ENCODE peak calls at places on chromosomes 1 and 21, in five cellular contexts. H is IMR-90, D is mesenchymal stem cell, Y is neuronal stem cell, E is H1. W is an unnamed sample.

GRCh38 chr1:113809651-113810602 is 2.3 kb downstream of the RSBN1 start:
- DNase-seq in E (no peak), H (peak), D (peak), Y (no peak), W (no peak)

GRCh38 chr1:221766210-221766609 is 24.3 kb upstream of the DUSP10 start:
- DNase-seq in D (peak), Y (no peak), H (peak), E (no peak), W (no peak)

GRCh38 chr1:240008298-240008697 is 83.4 kb upstream of the FMN2 start:
- DNase-seq in D (no peak), Y (no peak), H (no peak), E (no peak), W (no peak)

GRCh38 chr1:44835738-44836675 is 7.0 kb downstream of the PTCH2 start:
- DNase-seq in H (peak), D (peak), Y (peak), E (peak), W (peak)

GRCh38 chr1:115069186-115069585 is 20.1 kb downstream of the TSPAN2 start:
- DNase-seq in Y (no peak), D (no peak), E (no peak), H (peak), W (no peak)

GRCh38 chr21:34843562-34843961 is 174.8 kb downstream of the CLIC6 start:
- DNase-seq in H (peak), E (no peak), D (no peak), Y (no peak), W (no peak)

GRCh38 chr1:223393275-223394214 is at the start of gene CCDC185:
- DNase-seq in E (peak), H (no peak), Y (no peak), D (no peak), W (peak)

GRCh38 chr1:230145505-230145899 is 78.5 kb downstream of the GALNT2 start:
- DNase-seq in Y (no peak), E (no peak), D (no peak), H (no peak), W (no peak)

GRCh38 chr1:244705268-244706234 is 52.6 kb downstream of the DESI2 start:
- DNase-seq in D (no peak), Y (no peak), E (no peak), H (no peak), W (no peak)

GRCh38 chr1:160579216-160579701 is at the start of gene CD84:
- DNase-seq in D (no peak), E (no peak), Y (no peak), H (no peak), W (no peak)

GRCh38 chr1:180230416-180230790 is 339 bp downstream of the LHX4 start:
- DNase-seq in E (no peak), D (no peak), H (no peak), Y (no peak), W (no peak)

GRCh38 chr1:10830961-10831669 is 34.7 kb upstream of the CASZ1 start:
- DNase-seq in E (no peak), Y (no peak), D (no peak), H (no peak), W (no peak)

GRCh38 chr21:14858309-14858708 is 206.5 kb downstream of the NRIP1 start:
- DNase-seq in D (no peak), E (no peak), H (no peak), Y (no peak), W (no peak)

GRCh38 chr1:226497276-226497833 is 51.2 kb upstream of the STUM start:
- DNase-seq in Y (no peak), D (no peak), E (no peak), H (no peak), W (no peak)

GRCh38 chr1:194056169-194056568 is 869.8 kb upstream of the B3GALT2 start:
- DNase-seq in Y (no peak), E (no peak), D (no peak), H (no peak), W (no peak)

GRCh38 chr21:26954591-26955214 is 12.2 kb downstream of the ADAMTS5 start:
- DNase-seq in D (no peak), E (no peak), Y (no peak), H (no peak), W (no peak)

GRCh38 chr1:30058966-30059365 is 664.4 kb downstream of the MATN1 start:
- DNase-seq in D (peak), Y (no peak), H (peak), E (no peak), W (peak)

GRCh38 chr1:84247425-84248220 is 53.9 kb upstream of the SAMD13 start:
- DNase-seq in D (peak), E (no peak), Y (no peak), H (peak), W (peak)

GRCh38 chr1:162627662-162628296 is 4.5 kb upstream of the DDR2 start:
- DNase-seq in D (no peak), Y (no peak), H (peak), E (no peak), W (peak)

GRCh38 chr1:40704817-40705733 is 13.6 kb downstream of the NFYC start:
- DNase-seq in Y (no peak), D (no peak), H (no peak), E (no peak), W (no peak)

GRCh38 chr21:33245289-33245918 is 15.7 kb downstream of the IFNAR2 start:
- DNase-seq in H (no peak), D (no peak), Y (no peak), E (no peak), W (no peak)

GRCh38 chr21:15732290-15732995 is 2.7 kb downstream of the USP25 start:
- DNase-seq in Y (no peak), H (peak), D (peak), E (no peak), W (no peak)

GRCh38 chr1:112998592-112999235 is 42.7 kb upstream of the SLC16A1 start:
- DNase-seq in E (no peak), H (peak), D (peak), Y (no peak), W (no peak)

GRCh38 chr21:31340499-31340898 is 3.6 kb downstream of the TIAM1 start:
- DNase-seq in H (no peak), E (no peak), Y (no peak), D (no peak), W (no peak)

GRCh38 chr1:175839678-175840669 is 96.6 kb upstream of the TNR start:
- DNase-seq in Y (no peak), D (peak), E (no peak), H (no peak), W (no peak)

GRCh38 chr1:183918589-183918988 is 113.7 kb downstream of the RGL1 start:
- DNase-seq in E (no peak), D (no peak), Y (no peak), H (no peak), W (no peak)

GRCh38 chr1:31523769-31524168 is 52.5 kb upstream of the TINAGL1 start:
- DNase-seq in Y (no peak), H (no peak), E (no peak), D (peak), W (peak)

GRCh38 chr1:202586018-202586821 is 124.0 kb downstream of the SYT2 start:
- DNase-seq in H (peak), E (no peak), Y (no peak), D (peak), W (peak)

GRCh38 chr1:244214009-244214967 is 163.2 kb downstream of the ZBTB18 start:
- DNase-seq in Y (no peak), E (no peak), D (peak), H (peak), W (peak)

GRCh38 chr1:3069491-3070303 is 694 bp downstream of the PRDM16 start:
- DNase-seq in H (peak), Y (no peak), D (peak), E (peak), W (no peak)

GRCh38 chr1:67688526-67689219 is 3.7 kb downstream of the GADD45A start:
- DNase-seq in H (no peak), Y (no peak), E (no peak), D (no peak), W (no peak)

GRCh38 chr1:2981388-2981787 is 39.9 kb upstream of the ACTRT2 start:
- DNase-seq in D (no peak), H (no peak), Y (no peak), E (no peak), W (no peak)

GRCh38 chr1:111082421-111083192 is 57.3 kb downstream of the DRAM2 start:
- DNase-seq in E (no peak), H (peak), Y (no peak), D (no peak), W (no peak)

GRCh38 chr1:226076378-226076777 is 13.9 kb downstream of the H3-3A start:
- DNase-seq in Y (no peak), D (no peak), E (no peak), H (no peak), W (no peak)

GRCh38 chr1:175317309-175317708 is 124.7 kb upstream of the KIAA0040 start:
- DNase-seq in H (no peak), E (peak), D (no peak), Y (no peak), W (no peak)

GRCh38 chr1:9361630-9362256 is 69.0 kb downstream of the SPSB1 start:
- DNase-seq in D (peak), Y (no peak), H (peak), E (no peak), W (no peak)

GRCh38 chr1:23979387-23980005 is 631 bp downstream of the SRSF10 start:
- DNase-seq in Y (no peak), H (no peak), E (no peak), D (no peak), W (no peak)
- H4K91ac ChIP-seq in Y (no peak), H (peak), E (peak), D (peak), W (peak)

DNA sequence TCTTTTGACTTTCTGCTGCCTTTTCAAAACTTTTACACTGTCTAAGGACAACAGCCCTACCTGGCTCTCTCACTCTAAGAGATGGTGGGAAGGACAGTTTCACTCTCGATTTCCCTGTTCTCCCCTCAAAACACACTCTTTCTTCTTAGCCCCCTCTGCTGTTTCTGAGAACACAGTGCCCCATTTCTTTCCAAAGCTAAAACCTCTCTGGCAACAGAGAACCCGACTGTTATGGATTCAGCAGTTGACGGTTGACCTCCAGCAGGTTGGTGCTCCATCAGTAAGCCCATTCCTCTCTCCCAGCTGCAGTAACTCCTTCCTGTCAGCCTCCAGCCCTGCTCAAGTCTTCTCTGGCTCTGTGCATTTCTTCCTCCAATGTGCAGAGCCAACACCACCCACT is 88.2 kb upstream of the ABCD3 start:
- DNase-seq in H (peak), Y (no peak), E (no peak), D (peak), W (no peak)
- H3K4me3 ChIP-seq in H (no peak), Y (no peak), E (no peak), D (no peak), W (no peak)

DNA sequence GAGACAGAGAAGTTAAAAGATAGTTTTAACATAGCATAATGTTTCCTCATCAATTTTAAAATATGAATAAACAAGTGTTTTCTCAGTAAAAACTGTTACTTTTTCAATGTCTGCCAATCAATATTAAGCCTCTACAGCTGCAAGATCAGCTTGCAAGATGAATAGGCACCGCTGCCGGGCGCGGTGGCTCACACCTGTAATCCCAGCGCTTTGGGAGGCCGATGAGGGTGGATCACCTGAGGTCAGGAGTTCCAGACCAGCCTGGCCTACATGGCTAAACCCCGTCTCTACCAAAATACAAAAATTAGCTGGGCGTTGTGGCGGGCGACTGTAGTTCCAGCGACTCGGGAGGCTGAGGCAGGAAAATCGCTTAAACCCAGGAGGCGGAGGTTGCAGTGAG is 54.8 kb upstream of the SH3GLB1 start:
- DNase-seq in Y (no peak), H (no peak), E (no peak), D (no peak), W (no peak)
- H4K91ac ChIP-seq in Y (no peak), H (no peak), E (no peak), D (no peak), W (no peak)

DNA sequence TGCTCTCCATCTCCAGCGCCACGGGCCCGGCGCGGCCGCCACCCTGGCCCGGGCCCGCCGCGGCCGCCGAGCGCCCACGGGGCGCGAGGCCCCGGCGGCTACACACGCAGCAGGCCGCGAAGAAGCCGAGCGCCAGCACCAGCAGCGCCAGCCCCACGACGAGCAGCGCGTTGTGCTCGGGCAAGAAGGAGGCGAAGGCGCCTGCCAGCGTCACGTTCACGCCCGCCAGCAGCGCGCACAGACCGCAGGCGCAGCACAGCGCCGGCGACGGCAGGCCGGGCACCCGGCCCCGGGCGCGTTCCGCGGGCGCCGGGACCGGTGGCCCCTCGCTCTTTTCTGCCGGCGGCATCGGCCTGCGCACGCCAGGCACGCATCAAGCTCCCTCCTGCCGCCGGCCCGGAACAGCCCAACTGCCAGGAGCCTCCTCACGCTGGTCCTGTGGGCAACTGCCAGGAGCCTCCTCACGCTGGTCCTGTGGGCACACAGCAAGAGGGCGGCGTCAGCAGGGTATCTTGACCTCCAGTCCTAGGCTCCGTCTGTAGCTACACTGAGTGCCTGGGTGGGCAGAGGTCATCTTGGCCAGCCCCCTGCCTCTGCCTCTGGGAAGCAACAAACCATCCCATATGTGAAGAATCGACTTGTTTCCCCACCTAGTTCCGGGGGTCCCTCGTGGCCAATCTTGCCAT is 18.1 kb downstream of the KNCN start:
- DNase-seq in Y (no peak), D (peak), H (peak), E (peak), W (peak)
- H3K4me3 ChIP-seq in Y (peak), D (peak), H (peak), E (peak), W (peak)

GRCh38 chr1:1144122-1144842 is 28.4 kb upstream of the C1orf159 start:
- DNase-seq in E (no peak), D (no peak), Y (no peak), H (no peak), W (no peak)
- H4K91ac ChIP-seq in E (peak), D (no peak), Y (no peak), H (no peak), W (peak)

GRCh38 chr1:152683846-152684245 is 2.1 kb upstream of the LCE2B start:
- DNase-seq in Y (no peak), E (no peak), H (no peak), D (no peak), W (peak)
- H3K4me3 ChIP-seq in Y (no peak), E (no peak), H (no peak), D (no peak), W (no peak)

DNA sequence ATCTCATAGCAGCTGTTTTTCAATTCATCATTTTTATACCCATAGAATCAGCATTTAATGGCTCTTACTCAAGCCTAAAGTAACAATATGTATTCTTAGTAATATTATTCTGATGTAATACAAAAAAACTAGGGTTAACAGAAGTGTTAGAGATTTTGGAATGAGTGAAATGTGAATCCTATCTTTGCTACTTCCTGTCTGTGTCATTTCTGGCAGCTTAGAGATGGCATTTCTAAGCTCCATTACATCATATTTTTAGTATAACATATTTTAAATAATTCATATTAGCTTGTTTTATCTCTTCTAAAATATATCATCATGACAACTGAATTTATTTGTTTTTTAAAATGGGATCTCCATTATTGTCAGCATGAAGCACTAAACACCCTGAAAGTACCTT is 90.3 kb downstream of the LRRC7 start:
- DNase-seq in E (no peak), Y (no peak), D (no peak), H (no peak), W (no peak)
- H4K91ac ChIP-seq in E (no peak), Y (no peak), D (no peak), H (no peak), W (no peak)

GRCh38 chr1:192575499-192576189 is at the start of gene RGS1:
- DNase-seq in E (no peak), D (peak), Y (no peak), H (no peak), W (peak)
- H3K4me3 ChIP-seq in E (no peak), D (no peak), Y (no peak), H (no peak), W (no peak)

GRCh38 chr1:105664495-105664894 is 1392.0 kb upstream of the PRMT6 start:
- DNase-seq in E (no peak), Y (no peak), H (no peak), D (no peak), W (no peak)
- H4K91ac ChIP-seq in E (no peak), Y (no peak), H (no peak), D (no peak), W (no peak)

GRCh38 chr1:118988186-118989005 is at the start of gene TBX15:
- DNase-seq in D (peak), H (no peak), Y (no peak), E (peak), W (no peak)
- H3K4me3 ChIP-seq in D (peak), H (peak), Y (peak), E (peak), W (peak)

W was measured in trophoblast cell.